ENCODE peak calls at places on chromosomes 3 and 15, in four cellular contexts. K, J, R and F are unnamed samples. For H3K4me1, the result is how much of the 10 kb centered on the place peaks cover.

GRCh38 chr3:23442598-23443383 is 239.7 kb downstream of the UBE2E2 start:
- DNase-seq in R (no peak), J (peak), K (peak), F (no peak)

GRCh38 chr15:56017920-56018319 is 24.5 kb upstream of the NEDD4 start:
- DNase-seq in J (peak), R (no peak), K (no peak), F (no peak)

GRCh38 chr3:101038393-101038792 is 45.2 kb upstream of the ABI3BP start:
- DNase-seq in K (peak), J (peak), R (no peak), F (no peak)

GRCh38 chr15:70264014-70264492 is 166.3 kb upstream of the TLE3 start:
- DNase-seq in K (peak), R (peak), J (no peak), F (no peak)

GRCh38 chr3:17412950-17413530 is 329.4 kb downstream of the TBC1D5 start:
- DNase-seq in K (peak), R (peak), J (peak), F (peak)

GRCh38 chr15:60647246-60647645 is 168.3 kb upstream of the ICE2 start:
- DNase-seq in K (no peak), J (no peak), R (no peak), F (no peak)

GRCh38 chr15:50192926-50193595 is 11.1 kb downstream of the SLC27A2 start:
- DNase-seq in J (no peak), K (no peak), R (no peak), F (no peak)

GRCh38 chr3:177679568-177680441 is 482.5 kb upstream of the TBL1XR1 start:
- DNase-seq in J (no peak), R (peak), K (peak), F (no peak)

GRCh38 chr3:194129581-194130133 is 6.3 kb upstream of the HES1 start:
- DNase-seq in J (no peak), K (peak), R (peak), F (no peak)

GRCh38 chr15:40901053-40901443 is 6.8 kb downstream of the VPS18 start:
- DNase-seq in K (no peak), R (no peak), J (no peak), F (no peak)

GRCh38 chr3:98690876-98691275 is 72.3 kb upstream of the ST3GAL6 start:
- DNase-seq in J (no peak), K (peak), R (peak), F (no peak)

GRCh38 chr3:112117826-112118571 is 15.0 kb downstream of the GCSAM start:
- DNase-seq in K (no peak), R (no peak), J (no peak), F (no peak)

GRCh38 chr3:50237133-50237651 is 1.2 kb downstream of the GNAI2 start:
- DNase-seq in K (no peak), J (peak), R (peak), F (no peak)

GRCh38 chr15:39165026-39165706 is 415.7 kb upstream of the THBS1 start:
- DNase-seq in K (peak), R (peak), J (peak), F (no peak)

GRCh38 chr15:68819451-68820204 is 1.1 kb downstream of the ANP32A start:
- DNase-seq in J (peak), K (peak), R (peak), F (no peak)

GRCh38 chr3:4776980-4777581 is 202.2 kb upstream of the BHLHE40 start:
- DNase-seq in J (no peak), K (peak), R (peak), F (no peak)

GRCh38 chr3:10189557-10190374 is 25.0 kb downstream of the IRAK2 start:
- DNase-seq in R (peak), J (peak), K (peak), F (no peak)

GRCh38 chr15:51368307-51368706 is 26.9 kb downstream of the GLDN start:
- DNase-seq in J (no peak), K (no peak), R (no peak), F (no peak)

GRCh38 chr15:79595995-79596622 is 164.0 kb downstream of the MINAR1 start:
- DNase-seq in R (peak), J (peak), K (peak), F (peak)

GRCh38 chr3:191244242-191244867 is 45.3 kb downstream of the OSTN start:
- DNase-seq in R (peak), J (peak), K (no peak), F (no peak)

GRCh38 chr3:127770671-127771370 is 51.5 kb downstream of the MGLL start:
- DNase-seq in R (no peak), K (no peak), J (no peak), F (no peak)

GRCh38 chr3:127772273-127772672 is 50.0 kb downstream of the MGLL start:
- DNase-seq in J (no peak), K (no peak), R (no peak), F (no peak)

GRCh38 chr3:127773752-127774395 is 48.4 kb downstream of the MGLL start:
- DNase-seq in R (no peak), K (no peak), J (no peak), F (no peak)

GRCh38 chr3:127772776-127773751 is 49.3 kb downstream of the MGLL start:
- DNase-seq in J (peak), K (no peak), R (no peak), F (no peak)

GRCh38 chr3:127771746-127772145 is 50.6 kb downstream of the MGLL start:
- DNase-seq in K (no peak), J (no peak), R (no peak), F (no peak)
- H3K4me1 ChIP-seq in K (under half), J (under half), R (under half), F (under half)

DNA sequence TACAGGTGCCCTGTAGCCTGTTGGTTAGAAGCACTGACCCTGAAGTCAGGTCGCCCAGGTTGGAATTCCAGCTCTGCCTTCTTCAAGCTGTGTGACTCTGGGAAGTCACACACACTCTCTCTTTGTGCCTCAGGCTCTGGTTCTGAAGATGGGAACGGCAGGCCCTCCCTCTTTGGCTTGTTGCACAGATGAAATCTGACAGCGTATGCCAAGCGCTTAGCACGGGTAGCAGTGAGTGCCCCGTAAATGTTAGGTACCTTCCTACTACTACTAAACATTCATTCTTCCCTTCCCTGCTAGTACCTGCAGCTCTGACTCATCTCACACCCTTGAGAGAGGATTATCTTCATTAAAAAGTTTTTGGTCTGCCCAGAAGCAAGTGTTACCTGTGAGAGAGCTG is 139.0 kb downstream of the PGPEP1L start:
- DNase-seq in R (no peak), J (no peak), K (no peak), F (no peak)
- H3K4me1 ChIP-seq in R (under half), J (under half), K (under half), F (half or more)

DNA sequence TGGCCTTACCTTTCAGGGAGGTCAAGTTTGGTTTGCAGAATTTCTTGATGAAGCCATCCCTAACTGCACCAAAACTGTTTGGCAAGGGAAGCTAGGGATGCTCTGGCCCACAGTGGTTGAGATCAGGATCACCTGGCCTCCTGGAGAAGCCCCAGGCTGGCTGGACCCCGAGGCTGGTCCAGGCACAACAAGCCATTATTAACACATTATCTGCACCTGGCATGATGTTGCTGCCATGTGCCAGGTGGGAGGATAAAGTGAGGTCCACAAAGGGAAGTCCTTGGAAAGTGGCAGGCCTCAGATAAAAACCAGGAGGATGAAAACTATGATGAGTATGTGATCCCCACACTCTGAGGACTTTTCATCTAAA is 35.9 kb upstream of the DUSP7 start:
- DNase-seq in J (no peak), K (no peak), R (no peak), F (no peak)
- H3K4me1 ChIP-seq in J (under half), K (half or more), R (half or more), F (under half)

DNA sequence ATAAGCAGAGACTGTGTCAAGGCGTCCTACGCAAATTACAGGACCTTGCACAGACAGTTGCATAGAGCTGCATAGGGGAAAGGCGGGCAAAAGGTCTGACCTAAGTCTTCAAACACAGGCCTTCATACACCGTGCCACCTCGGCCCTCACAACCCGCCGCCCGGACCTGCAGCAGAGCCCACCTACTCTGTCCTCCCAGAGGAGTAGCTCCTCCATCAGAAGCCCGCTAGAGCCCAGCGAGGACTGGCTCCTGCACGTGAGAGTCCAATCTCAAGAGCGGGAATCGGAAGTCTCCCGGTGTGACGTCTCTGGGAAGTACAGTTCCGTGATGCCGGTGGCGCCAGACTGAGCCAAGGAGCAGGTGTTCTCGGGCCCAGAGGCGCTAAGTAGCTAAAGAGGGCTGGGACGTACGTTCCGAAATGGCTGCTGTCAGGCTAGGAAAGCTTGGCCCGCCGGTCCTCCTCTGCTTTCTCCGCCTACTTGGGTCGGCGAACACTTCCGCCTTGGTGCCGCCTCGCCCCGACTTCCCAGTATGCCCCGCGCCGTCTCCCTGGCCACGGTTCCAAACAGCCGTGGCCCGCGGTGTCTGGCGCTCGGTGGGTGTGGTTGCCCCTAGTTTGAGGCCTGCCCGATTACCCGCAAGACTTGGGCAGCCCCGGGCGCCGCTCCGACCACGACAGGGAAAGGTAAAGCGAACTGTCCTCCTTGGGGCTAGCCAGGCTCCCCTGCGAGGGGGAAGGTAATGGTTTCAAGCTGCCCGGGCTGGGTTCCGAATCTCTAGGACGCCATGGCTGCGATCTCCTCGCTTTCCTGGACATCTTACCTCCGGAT is at the start of the genes ASTE1 and NEK11:
- DNase-seq in R (peak), J (peak), K (peak), F (peak)
- H3K4me1 ChIP-seq in R (under half), J (under half), K (under half), F (under half)

GRCh38 chr3:32867954-32868353 is 50.2 kb downstream of the TRIM71 start:
- DNase-seq in J (no peak), K (no peak), R (no peak), F (no peak)
- H3K4me1 ChIP-seq in J (under half), K (under half), R (half or more), F (under half)